ENCODE peak calls at places on chromosomes 11 and 22, in six cellular contexts. One of them, this sample, is unnamed.

GRCh38 chr11:133636686-133637085 is 104.4 kb upstream of the OPCML start:
- DNase-seq in endodermal cell: peak
- DNase-seq in HT-29: no peak
- DNase-seq in EL: no peak
- DNase-seq in IMR-90: no peak
- DNase-seq in C1 segment of cervical spinal cord: no peak
- DNase-seq in this sample: no peak

GRCh38 chr11:124310746-124311145 is 3.0 kb downstream of the OR8D1 start:
- DNase-seq in EL: no peak
- DNase-seq in C1 segment of cervical spinal cord: no peak
- DNase-seq in IMR-90: peak
- DNase-seq in endodermal cell: no peak
- DNase-seq in HT-29: no peak
- DNase-seq in this sample: peak

GRCh38 chr11:73249304-73249703 is 22.8 kb upstream of the P2RY6 start:
- DNase-seq in EL: no peak
- DNase-seq in IMR-90: peak
- DNase-seq in C1 segment of cervical spinal cord: no peak
- DNase-seq in endodermal cell: peak
- DNase-seq in HT-29: no peak
- DNase-seq in this sample: no peak

GRCh38 chr22:27880778-27881394 is 38.2 kb downstream of the PITPNB start:
- DNase-seq in IMR-90: peak
- DNase-seq in HT-29: peak
- DNase-seq in EL: peak
- DNase-seq in endodermal cell: no peak
- DNase-seq in C1 segment of cervical spinal cord: no peak
- DNase-seq in this sample: peak

GRCh38 chr11:66119348-66120133 is 49.5 kb downstream of the PACS1 start:
- DNase-seq in endodermal cell: peak
- DNase-seq in HT-29: peak
- DNase-seq in IMR-90: peak
- DNase-seq in C1 segment of cervical spinal cord: no peak
- DNase-seq in EL: peak
- DNase-seq in this sample: peak

GRCh38 chr22:49768511-49768910 is 59.2 kb downstream of the BRD1 start:
- DNase-seq in endodermal cell: no peak
- DNase-seq in EL: no peak
- DNase-seq in HT-29: no peak
- DNase-seq in IMR-90: no peak
- DNase-seq in C1 segment of cervical spinal cord: no peak
- DNase-seq in this sample: no peak

GRCh38 chr22:49198705-49199084 is 629.0 kb downstream of the BRD1 start:
- DNase-seq in C1 segment of cervical spinal cord: no peak
- DNase-seq in HT-29: no peak
- DNase-seq in endodermal cell: peak
- DNase-seq in EL: no peak
- DNase-seq in IMR-90: no peak
- DNase-seq in this sample: no peak

GRCh38 chr22:45090364-45090960 is 73.3 kb upstream of the NUP50 start:
- DNase-seq in C1 segment of cervical spinal cord: no peak
- DNase-seq in EL: no peak
- DNase-seq in HT-29: peak
- DNase-seq in endodermal cell: peak
- DNase-seq in IMR-90: peak
- DNase-seq in this sample: no peak

GRCh38 chr11:8106679-8107078 is 25.7 kb downstream of the TUB start:
- DNase-seq in IMR-90: no peak
- DNase-seq in C1 segment of cervical spinal cord: no peak
- DNase-seq in endodermal cell: no peak
- DNase-seq in HT-29: no peak
- DNase-seq in EL: no peak
- DNase-seq in this sample: no peak

GRCh38 chr11:16605440-16605970 is 132.9 kb upstream of the C11orf58 start:
- DNase-seq in HT-29: peak
- DNase-seq in EL: peak
- DNase-seq in C1 segment of cervical spinal cord: peak
- DNase-seq in endodermal cell: peak
- DNase-seq in IMR-90: peak
- DNase-seq in this sample: peak

GRCh38 chr22:27578937-27579617 is 222.5 kb downstream of the MN1 start:
- DNase-seq in IMR-90: no peak
- DNase-seq in endodermal cell: no peak
- DNase-seq in HT-29: no peak
- DNase-seq in C1 segment of cervical spinal cord: no peak
- DNase-seq in EL: no peak
- DNase-seq in this sample: peak

This sample was measured in endothelial cell of umbilical vein.